ENCODE peak calls at places on chromosomes 11 and 22, in eight cellular contexts. N is B cell, W is pancreas, I is HFFc6, Z is epithelial cell of proximal tubule, L is foreskin fibroblast, O is tibial artery, J is endothelial cell of umbilical vein. Q is an unnamed sample.

GRCh38 chr11:69497221-69497787 is 15.8 kb downstream of the LINC01488 start:
- DNase-seq in W (peak), N (no peak), J (peak), Z (peak), L (peak), O (peak), I (peak), Q (peak)

GRCh38 chr22:20159088-20159487 is 8.2 kb upstream of the CCDC188 start:
- DNase-seq in J (no peak), Z (no peak), W (no peak), O (no peak), L (no peak), I (no peak), N (no peak), Q (no peak)

GRCh38 chr11:6968816-6969215 is 42.6 kb downstream of the ZNF215 start:
- DNase-seq in W (no peak), L (peak), J (no peak), I (peak), Z (no peak), O (no peak), N (no peak), Q (peak)

GRCh38 chr22:42308887-42309468 is 38.5 kb upstream of the TCF20 start:
- DNase-seq in I (no peak), Z (no peak), N (no peak), W (no peak), O (no peak), L (no peak), J (no peak), Q (no peak)

GRCh38 chr11:63362196-63362829 is 7.3 kb upstream of the SLC22A9 start:
- DNase-seq in L (no peak), I (no peak), N (no peak), J (no peak), W (no peak), O (no peak), Z (no peak), Q (no peak)

GRCh38 chr22:31286360-31287255 is 5.7 kb downstream of the PIK3IP1 start:
- DNase-seq in Z (no peak), O (no peak), I (no peak), N (no peak), L (no peak), J (no peak), W (no peak), Q (no peak)

GRCh38 chr11:128181090-128181485 is 406.3 kb downstream of the ETS1 start:
- DNase-seq in N (no peak), I (no peak), L (peak), Z (no peak), O (no peak), W (no peak), J (no peak), Q (no peak)

GRCh38 chr11:97525273-97525672 is 1135.5 kb downstream of the JRKL start:
- DNase-seq in O (no peak), L (no peak), N (no peak), J (no peak), W (no peak), Z (no peak), I (no peak), Q (no peak)

GRCh38 chr22:45376703-45377102 is 36.7 kb downstream of the SMC1B start:
- DNase-seq in L (peak), N (no peak), W (no peak), J (peak), I (no peak), O (no peak), Z (no peak), Q (no peak)

GRCh38 chr11:35139883-35140282 is 912 bp downstream of the CD44 start:
- DNase-seq in I (no peak), W (peak), O (peak), J (no peak), N (no peak), L (no peak), Z (no peak), Q (no peak)

GRCh38 chr22:37021710-37022482 is 2.4 kb downstream of the MPST start:
- DNase-seq in L (peak), W (peak), J (peak), N (peak), O (no peak), Z (no peak), I (peak), Q (peak)

GRCh38 chr11:7430496-7430895 is 54.8 kb upstream of the OLFML1 start:
- DNase-seq in L (no peak), J (no peak), N (no peak), I (no peak), W (no peak), O (no peak), Z (no peak), Q (no peak)

GRCh38 chr11:112277937-112278336 is 17.3 kb upstream of the PLET1 start:
- DNase-seq in W (no peak), L (peak), O (no peak), Z (peak), N (no peak), J (no peak), I (peak), Q (no peak)

GRCh38 chr22:45524966-45525365 is 22.3 kb downstream of the FBLN1 start:
- DNase-seq in J (no peak), Z (no peak), W (no peak), N (no peak), L (no peak), O (no peak), I (no peak), Q (no peak)

GRCh38 chr11:72334651-72335050 is 90.7 kb upstream of the PHOX2A start:
- DNase-seq in J (no peak), W (no peak), Z (no peak), I (no peak), N (no peak), L (no peak), O (no peak), Q (no peak)

GRCh38 chr22:47125603-47126002 is 363.2 kb downstream of the TBC1D22A start:
- DNase-seq in W (no peak), N (no peak), O (peak), I (no peak), Z (no peak), L (peak), J (no peak), Q (no peak)

GRCh38 chr22:39362271-39362670 is 12.5 kb downstream of the SYNGR1 start:
- DNase-seq in W (no peak), Z (no peak), O (no peak), J (no peak), L (peak), N (peak), I (no peak), Q (no peak)

GRCh38 chr11:20458905-20459632 is 71.6 kb downstream of the PRMT3 start:
- DNase-seq in Z (no peak), J (peak), O (no peak), I (no peak), W (no peak), L (no peak), N (no peak), Q (no peak)

GRCh38 chr11:111173221-111173620 is 72.3 kb upstream of the POU2AF2 start:
- DNase-seq in O (no peak), L (no peak), N (no peak), Z (no peak), J (no peak), W (no peak), I (no peak), Q (no peak)

GRCh38 chr11:123129920-123130319 is 65.1 kb downstream of the CLMP start:
- DNase-seq in W (no peak), L (peak), Z (no peak), I (peak), J (no peak), O (no peak), N (no peak), Q (no peak)

DNA sequence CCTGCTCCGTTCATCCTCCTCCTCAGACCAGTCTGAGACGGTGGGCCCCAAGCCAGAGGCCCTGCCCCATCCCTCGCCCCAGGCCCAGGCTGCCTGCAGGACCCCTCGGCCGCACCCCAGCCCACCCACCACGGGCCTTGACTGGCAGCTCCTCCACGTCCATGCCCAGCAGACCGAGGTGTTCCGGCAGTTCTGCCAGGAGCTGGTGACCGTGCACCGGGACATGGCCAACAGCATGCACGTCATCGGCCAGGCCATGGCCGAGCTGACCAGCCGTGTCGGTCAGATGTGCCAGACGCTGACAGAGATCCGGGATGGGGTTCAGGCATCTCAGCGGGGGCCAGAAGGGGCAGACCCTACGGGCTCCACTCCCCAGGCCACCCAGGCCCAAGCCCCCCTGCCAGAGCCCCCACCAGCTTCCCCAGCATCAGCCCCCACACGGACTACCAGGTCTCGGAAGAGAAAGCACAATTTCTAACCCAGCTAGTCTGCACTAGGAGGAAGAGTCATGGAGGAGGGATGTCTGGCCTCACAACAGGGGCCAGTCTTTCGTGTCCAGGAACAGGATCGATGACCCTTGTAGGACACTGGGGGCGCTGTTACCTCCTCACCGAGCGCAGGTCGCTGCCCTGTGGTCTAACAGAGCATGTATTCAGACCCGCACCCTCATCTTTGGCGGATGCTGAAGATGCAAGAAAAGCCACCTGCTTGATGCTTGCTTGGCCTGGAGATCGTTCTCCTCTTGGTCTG is 66.3 kb downstream of the PRDM11 start:
- DNase-seq in O (no peak), N (no peak), L (no peak), Z (no peak), W (no peak), I (no peak), J (no peak), Q (no peak)
- TF ChIP-seq CTCF in O (no peak), N (no peak), L (no peak), Z (no peak), W (no peak), I (no peak), J (peak), Q (no peak)

GRCh38 chr11:121054266-121054665 is 30.4 kb downstream of the TBCEL start:
- DNase-seq in J (no peak), W (no peak), I (no peak), L (no peak), Z (no peak), N (no peak), O (no peak), Q (no peak)
- TF ChIP-seq CTCF in J (no peak), W (no peak), I (no peak), L (no peak), Z (no peak), N (no peak), O (no peak), Q (no peak)

DNA sequence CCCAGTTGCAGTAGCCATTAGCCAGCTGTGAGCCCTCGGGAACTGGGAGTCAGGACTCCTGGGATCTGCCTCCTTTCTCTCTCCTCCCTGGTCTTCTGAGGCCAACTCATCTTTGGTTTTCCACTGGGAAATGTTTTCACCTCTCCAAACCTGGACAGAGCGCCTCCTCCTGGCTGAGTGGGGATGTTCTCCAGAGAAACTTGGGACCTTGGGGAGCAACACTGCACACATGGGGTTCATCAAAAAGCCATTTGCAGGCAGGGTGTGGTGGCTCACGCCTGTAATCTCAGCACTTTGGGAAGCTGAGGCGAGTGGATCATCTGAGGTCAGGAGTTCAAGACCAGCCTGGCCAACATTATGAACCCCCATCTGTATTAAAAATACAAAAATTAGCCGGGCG is 145.4 kb downstream of the NECTIN1 start:
- DNase-seq in L (no peak), O (no peak), N (no peak), Z (no peak), J (no peak), W (no peak), I (no peak), Q (no peak)
- TF ChIP-seq CTCF in L (no peak), O (no peak), N (no peak), Z (peak), J (no peak), W (no peak), I (peak), Q (no peak)

DNA sequence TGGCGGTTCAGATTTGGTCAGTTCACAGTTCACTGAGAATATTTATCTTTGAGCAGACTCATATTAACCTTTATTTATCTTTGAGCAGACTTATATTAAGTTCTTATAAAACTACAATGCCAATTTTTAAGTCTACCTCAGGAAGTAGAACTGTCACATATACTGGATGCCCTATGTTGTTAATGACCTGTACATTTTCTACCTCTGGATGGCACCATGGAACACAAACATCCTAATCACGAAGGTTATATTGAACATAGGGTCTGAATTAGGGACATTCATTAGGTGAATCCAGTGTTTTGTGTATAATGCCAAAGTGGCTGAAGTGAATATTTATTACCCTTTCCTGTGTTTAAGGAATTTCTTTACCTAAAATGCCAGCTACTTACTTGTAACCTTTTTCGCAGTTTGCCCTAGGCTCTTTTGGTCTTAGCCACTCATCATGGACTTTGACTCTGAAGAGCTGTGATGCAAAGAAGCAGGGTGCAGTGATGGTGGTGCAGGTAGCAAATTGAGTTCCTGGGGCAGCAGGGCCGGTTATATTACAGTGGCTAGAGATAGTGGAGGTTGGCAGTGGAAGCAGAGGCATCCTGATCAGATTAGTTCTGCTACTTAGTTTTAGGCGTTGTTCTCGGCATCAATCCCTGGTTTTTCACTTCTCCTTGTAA is 71.8 kb downstream of the STIM1 start:
- DNase-seq in L (no peak), N (no peak), J (no peak), W (no peak), I (no peak), Z (no peak), O (no peak), Q (no peak)
- TF ChIP-seq CTCF in L (no peak), N (no peak), J (no peak), W (no peak), I (peak), Z (no peak), O (no peak), Q (no peak)

GRCh38 chr11:59142530-59143507 is at the start of gene FAM111A:
- DNase-seq in O (peak), Z (peak), N (peak), L (peak), I (peak), W (peak), J (peak), Q (peak)
- TF ChIP-seq CTCF in O (no peak), Z (peak), N (no peak), L (peak), I (peak), W (no peak), J (peak), Q (peak)

DNA sequence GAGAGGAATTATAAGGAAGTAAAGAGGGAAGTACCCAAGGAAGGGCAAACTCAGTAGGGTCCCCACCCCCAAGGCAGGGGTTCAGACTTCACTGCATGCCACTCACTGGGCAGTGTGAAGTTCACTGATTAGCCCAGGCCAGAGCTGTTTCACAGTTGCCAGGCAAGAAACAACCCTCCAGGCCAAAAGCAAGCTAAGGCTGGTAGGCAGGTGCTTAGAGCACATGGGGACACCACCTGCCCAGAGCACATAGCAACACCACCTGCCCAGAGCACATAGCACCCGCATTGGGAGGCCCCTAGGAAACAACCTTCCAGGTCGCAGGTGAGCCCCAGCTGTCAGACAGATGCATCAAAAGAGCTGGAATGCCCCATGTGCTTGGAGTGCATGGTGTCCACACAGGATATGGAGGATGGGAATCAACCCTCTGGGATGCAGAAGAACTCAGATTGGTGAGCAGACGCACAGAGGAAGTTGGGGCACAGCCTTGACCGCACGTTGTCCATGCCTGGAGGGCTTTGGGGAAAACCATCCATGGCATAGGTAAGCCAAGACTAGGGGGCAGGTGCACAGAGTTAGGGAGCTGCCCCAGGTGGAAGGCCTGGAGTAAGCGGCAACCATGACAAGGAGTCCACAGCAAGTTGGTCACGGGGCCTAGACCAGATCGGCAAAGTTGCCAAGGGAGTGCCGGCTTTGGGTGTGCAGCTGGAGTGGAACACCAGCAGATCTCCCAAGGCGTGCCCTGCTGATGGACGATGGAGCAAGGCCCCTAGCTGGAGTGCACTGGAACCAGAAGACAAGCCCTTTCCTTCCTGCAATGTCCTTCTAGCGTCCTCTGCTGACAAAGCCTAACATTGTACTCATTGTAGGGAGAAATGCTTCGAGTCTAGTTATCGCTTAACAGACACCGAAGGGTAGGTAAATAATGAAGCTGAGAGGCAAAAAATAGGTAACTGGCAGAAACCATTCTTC is 7.8 kb upstream of the TMEM216 start:
- DNase-seq in O (no peak), J (peak), N (no peak), Z (no peak), I (no peak), W (no peak), L (peak), Q (peak)
- TF ChIP-seq CTCF in O (no peak), J (peak), N (no peak), Z (peak), I (no peak), W (no peak), L (peak), Q (peak)

GRCh38 chr22:27084130-27084529 is 426.7 kb downstream of the MIAT start:
- DNase-seq in L (no peak), Z (no peak), J (no peak), O (no peak), W (no peak), I (no peak), N (no peak), Q (no peak)

GRCh38 chr22:27075891-27076290 is 418.5 kb downstream of the MIAT start:
- DNase-seq in Z (no peak), W (no peak), I (no peak), L (no peak), J (no peak), O (no peak), N (no peak), Q (no peak)

GRCh38 chr22:27075028-27075678 is 417.8 kb downstream of the MIAT start:
- DNase-seq in I (no peak), W (no peak), L (peak), Z (no peak), O (no peak), N (no peak), J (no peak), Q (no peak)

GRCh38 chr22:27086080-27086479 is 428.7 kb downstream of the MIAT start:
- DNase-seq in W (no peak), I (no peak), L (no peak), N (no peak), O (no peak), Z (no peak), J (no peak), Q (no peak)

DNA sequence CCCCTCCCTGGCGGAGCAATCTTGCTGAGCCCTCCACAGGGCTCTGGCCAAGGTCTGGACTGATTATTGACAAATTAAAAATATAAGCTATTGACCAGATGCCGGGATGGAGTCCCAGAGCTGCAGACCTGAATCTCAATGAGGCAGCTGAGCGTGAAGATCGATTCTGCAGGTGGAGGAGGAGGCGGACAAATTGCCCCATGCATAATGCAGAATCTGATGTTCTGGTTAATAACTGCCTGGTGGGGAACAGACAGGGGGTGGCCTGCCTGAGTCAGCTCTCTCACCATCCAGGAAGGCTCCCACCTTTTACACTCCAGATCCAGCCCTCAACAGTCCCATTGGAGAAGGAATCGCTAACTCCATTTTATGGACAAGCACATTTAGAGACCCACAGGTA is 422.8 kb downstream of the MIAT start:
- DNase-seq in I (no peak), L (no peak), Z (no peak), W (no peak), J (no peak), O (no peak), N (no peak), Q (no peak)
- TF ChIP-seq CTCF in I (no peak), L (no peak), Z (no peak), W (no peak), J (no peak), O (no peak), N (no peak), Q (no peak)

DNA sequence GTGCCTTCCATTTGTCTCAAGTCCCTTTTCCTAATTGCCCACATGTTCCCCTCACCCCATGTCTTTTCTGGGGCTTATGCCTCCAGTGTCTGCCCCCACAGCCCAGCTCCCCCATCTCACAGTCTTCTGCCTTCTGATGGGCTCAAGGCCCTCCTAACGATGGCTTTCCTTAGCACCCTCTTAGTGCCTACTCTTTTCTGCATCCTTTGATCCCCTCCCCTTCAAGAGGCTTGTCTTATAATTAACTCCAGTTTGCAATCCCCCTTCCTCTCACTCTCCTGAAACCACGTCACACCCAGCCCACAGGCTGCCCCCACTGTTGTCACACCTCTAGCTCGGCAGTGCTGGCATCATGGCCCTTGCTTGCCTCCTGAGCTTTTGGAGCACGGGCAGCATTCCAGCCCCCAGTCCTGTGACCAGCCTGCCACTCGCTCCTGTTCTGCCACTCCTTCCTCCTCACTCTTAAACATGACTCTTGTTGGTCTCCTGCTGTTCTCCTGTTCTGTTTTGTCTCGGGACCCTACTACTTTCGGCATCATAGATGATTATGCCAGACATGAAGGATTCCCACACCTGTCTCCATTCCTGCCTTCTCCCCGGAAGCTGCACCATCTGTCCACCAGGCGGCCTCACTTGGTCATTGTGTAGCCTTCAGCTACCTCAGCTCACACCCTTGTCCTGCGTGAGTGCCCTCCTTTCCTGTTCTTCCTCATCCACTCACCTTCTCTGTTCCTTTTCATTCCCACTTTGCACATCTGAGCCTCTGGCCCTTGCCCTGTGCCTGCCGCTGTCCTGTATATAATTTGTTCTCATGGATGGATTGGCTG is 26.1 kb downstream of the UBE2L3 start:
- DNase-seq in I (no peak), L (no peak), W (no peak), N (no peak), J (no peak), Z (no peak), O (no peak), Q (no peak)
- TF ChIP-seq CTCF in I (peak), L (peak), W (no peak), N (no peak), J (peak), Z (peak), O (no peak), Q (peak)

Q was measured in bronchial epithelial cell.